ENCODE peak calls at places on chromosomes 12 and 14, in seven cellular contexts. One of them, this sample, is unnamed.

GRCh38 chr14:39755269-39755878 is 323.1 kb upstream of the FBXO33 start:
- DNase-seq in psoas muscle: no peak
- DNase-seq in ovary: no peak
- DNase-seq in astrocyte of the spinal cord: no peak
- DNase-seq in heart right ventricle: no peak
- DNase-seq in tibial artery: no peak
- DNase-seq in effector memory CD4-positive, alpha-beta T cell: no peak
- DNase-seq in this sample: no peak

GRCh38 chr12:79932393-79932792 is 2.5 kb downstream of the PPP1R12A start:
- DNase-seq in psoas muscle: no peak
- DNase-seq in ovary: no peak
- DNase-seq in astrocyte of the spinal cord: no peak
- DNase-seq in heart right ventricle: no peak
- DNase-seq in tibial artery: no peak
- DNase-seq in effector memory CD4-positive, alpha-beta T cell: no peak
- DNase-seq in this sample: no peak

GRCh38 chr12:75315518-75315917 is 14.6 kb downstream of the CAPS2 start:
- DNase-seq in psoas muscle: no peak
- DNase-seq in ovary: no peak
- DNase-seq in astrocyte of the spinal cord: peak; percentile 41
- DNase-seq in heart right ventricle: no peak
- DNase-seq in tibial artery: no peak
- DNase-seq in effector memory CD4-positive, alpha-beta T cell: no peak
- DNase-seq in this sample: no peak

GRCh38 chr12:125050868-125051267 is 14.4 kb upstream of the AACS start:
- DNase-seq in psoas muscle: no peak
- DNase-seq in ovary: no peak
- DNase-seq in astrocyte of the spinal cord: no peak
- DNase-seq in heart right ventricle: no peak
- DNase-seq in tibial artery: no peak
- DNase-seq in effector memory CD4-positive, alpha-beta T cell: no peak
- DNase-seq in this sample: no peak

GRCh38 chr12:105040476-105040875 is 43.8 kb downstream of the ALDH1L2 start:
- DNase-seq in psoas muscle: no peak
- DNase-seq in ovary: no peak
- DNase-seq in astrocyte of the spinal cord: no peak
- DNase-seq in heart right ventricle: no peak
- DNase-seq in tibial artery: no peak
- DNase-seq in effector memory CD4-positive, alpha-beta T cell: no peak
- DNase-seq in this sample: no peak

GRCh38 chr12:26976687-26977086 is 37.5 kb downstream of the TM7SF3 start:
- DNase-seq in psoas muscle: no peak
- DNase-seq in ovary: no peak
- DNase-seq in astrocyte of the spinal cord: no peak
- DNase-seq in heart right ventricle: no peak
- DNase-seq in tibial artery: no peak
- DNase-seq in effector memory CD4-positive, alpha-beta T cell: no peak
- DNase-seq in this sample: no peak

GRCh38 chr14:93729993-93730392 is 58.3 kb downstream of the PRIMA1 start:
- DNase-seq in psoas muscle: peak; percentile 26
- DNase-seq in ovary: no peak
- DNase-seq in astrocyte of the spinal cord: no peak
- DNase-seq in heart right ventricle: no peak
- DNase-seq in tibial artery: no peak
- DNase-seq in effector memory CD4-positive, alpha-beta T cell: no peak
- DNase-seq in this sample: no peak

GRCh38 chr12:125403145-125403789 is 338.0 kb downstream of the AACS start:
- DNase-seq in psoas muscle: no peak
- DNase-seq in ovary: no peak
- DNase-seq in astrocyte of the spinal cord: peak; percentile 18
- DNase-seq in heart right ventricle: no peak
- DNase-seq in tibial artery: no peak
- DNase-seq in effector memory CD4-positive, alpha-beta T cell: no peak
- DNase-seq in this sample: peak; percentile 64

GRCh38 chr12:67501362-67501761 is 147.2 kb upstream of the DYRK2 start:
- DNase-seq in psoas muscle: no peak
- DNase-seq in ovary: no peak
- DNase-seq in astrocyte of the spinal cord: no peak
- DNase-seq in heart right ventricle: no peak
- DNase-seq in tibial artery: no peak
- DNase-seq in effector memory CD4-positive, alpha-beta T cell: no peak
- DNase-seq in this sample: no peak

GRCh38 chr12:25744334-25744733 is 191.3 kb upstream of the LMNTD1 start:
- DNase-seq in psoas muscle: no peak
- DNase-seq in ovary: no peak
- DNase-seq in astrocyte of the spinal cord: no peak
- DNase-seq in heart right ventricle: no peak
- DNase-seq in tibial artery: no peak
- DNase-seq in effector memory CD4-positive, alpha-beta T cell: no peak
- DNase-seq in this sample: no peak

DNA sequence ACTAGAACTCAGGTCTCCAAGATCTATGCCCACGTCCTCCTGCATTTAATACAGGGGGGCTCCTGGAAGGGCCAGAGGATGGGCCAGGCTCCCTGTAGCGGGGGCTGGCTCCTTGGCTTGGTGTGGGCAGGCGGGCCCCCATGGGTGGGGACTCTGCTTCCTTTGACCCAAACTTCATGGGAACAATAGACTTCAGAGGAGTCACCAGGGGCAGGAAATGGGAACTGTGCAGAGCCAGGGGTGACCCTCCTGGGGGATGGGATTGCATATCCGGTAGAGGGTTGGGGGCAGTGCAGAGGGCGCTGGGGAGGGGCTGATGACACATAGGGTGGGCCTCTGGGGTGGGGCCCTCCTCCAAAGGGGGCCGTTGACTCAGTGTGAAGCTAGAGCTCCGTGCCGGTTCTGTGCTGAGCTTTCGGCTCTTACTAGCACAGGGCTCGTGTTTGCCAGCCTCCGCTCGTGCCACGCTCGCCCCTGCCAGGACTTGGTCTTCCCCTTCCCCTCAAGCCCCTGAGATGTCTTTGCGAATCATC is 4.6 kb downstream of the TEAD4 start:
- DNase-seq in psoas muscle: peak; percentile 57
- DNase-seq in ovary: no peak
- DNase-seq in astrocyte of the spinal cord: peak; percentile 32
- DNase-seq in heart right ventricle: peak; percentile 55
- DNase-seq in tibial artery: no peak
- DNase-seq in effector memory CD4-positive, alpha-beta T cell: no peak
- DNase-seq in this sample: peak; percentile 55
- H3K4me3 ChIP-seq in psoas muscle: peak overlapping the region; percentile 76
- H3K4me3 ChIP-seq in ovary: no peak overlapping the region
- H3K4me3 ChIP-seq in astrocyte of the spinal cord: peak overlapping the region; percentile 24
- H3K4me3 ChIP-seq in heart right ventricle: peak overlapping the region; percentile 39
- H3K4me3 ChIP-seq in tibial artery: no peak overlapping the region
- H3K4me3 ChIP-seq in effector memory CD4-positive, alpha-beta T cell: no peak overlapping the region
- H3K4me3 ChIP-seq in this sample: no peak overlapping the region

GRCh38 chr12:49945394-49946080 is 5.0 kb upstream of the AQP2 start:
- DNase-seq in psoas muscle: peak; percentile 86
- DNase-seq in ovary: peak; percentile 85
- DNase-seq in astrocyte of the spinal cord: peak; percentile 71
- DNase-seq in heart right ventricle: peak; percentile 87
- DNase-seq in tibial artery: peak; percentile 85
- DNase-seq in effector memory CD4-positive, alpha-beta T cell: peak; percentile 70
- DNase-seq in this sample: peak; percentile 76
- H3K4me3 ChIP-seq in psoas muscle: peak overlapping the region; percentile 52
- H3K4me3 ChIP-seq in ovary: no peak overlapping the region
- H3K4me3 ChIP-seq in astrocyte of the spinal cord: peak overlapping the region; percentile 18
- H3K4me3 ChIP-seq in heart right ventricle: peak overlapping the region; percentile 37
- H3K4me3 ChIP-seq in tibial artery: no peak overlapping the region
- H3K4me3 ChIP-seq in effector memory CD4-positive, alpha-beta T cell: no peak overlapping the region
- H3K4me3 ChIP-seq in this sample: no peak overlapping the region

GRCh38 chr14:53882684-53883083 is 73.9 kb downstream of the BMP4 start:
- DNase-seq in psoas muscle: no peak
- DNase-seq in ovary: no peak
- DNase-seq in astrocyte of the spinal cord: no peak
- DNase-seq in heart right ventricle: no peak
- DNase-seq in tibial artery: no peak
- DNase-seq in effector memory CD4-positive, alpha-beta T cell: no peak
- DNase-seq in this sample: peak; percentile 39

GRCh38 chr14:53880761-53881160 is 75.9 kb downstream of the BMP4 start:
- DNase-seq in psoas muscle: no peak
- DNase-seq in ovary: no peak
- DNase-seq in astrocyte of the spinal cord: no peak
- DNase-seq in heart right ventricle: no peak
- DNase-seq in tibial artery: no peak
- DNase-seq in effector memory CD4-positive, alpha-beta T cell: no peak
- DNase-seq in this sample: no peak

GRCh38 chr14:53879747-53880146 is 76.9 kb downstream of the BMP4 start:
- DNase-seq in psoas muscle: no peak
- DNase-seq in ovary: no peak
- DNase-seq in astrocyte of the spinal cord: no peak
- DNase-seq in heart right ventricle: no peak
- DNase-seq in tibial artery: no peak
- DNase-seq in effector memory CD4-positive, alpha-beta T cell: no peak
- DNase-seq in this sample: no peak

GRCh38 chr14:53881921-53882320 is 74.7 kb downstream of the BMP4 start:
- DNase-seq in psoas muscle: no peak
- DNase-seq in ovary: no peak
- DNase-seq in astrocyte of the spinal cord: no peak
- DNase-seq in heart right ventricle: no peak
- DNase-seq in tibial artery: no peak
- DNase-seq in effector memory CD4-positive, alpha-beta T cell: no peak
- DNase-seq in this sample: no peak

GRCh38 chr14:53881161-53881846 is 75.3 kb downstream of the BMP4 start:
- DNase-seq in psoas muscle: no peak
- DNase-seq in ovary: no peak
- DNase-seq in astrocyte of the spinal cord: peak; percentile 48
- DNase-seq in heart right ventricle: no peak
- DNase-seq in tibial artery: no peak
- DNase-seq in effector memory CD4-positive, alpha-beta T cell: no peak
- DNase-seq in this sample: peak; percentile 90
- H3K4me3 ChIP-seq in psoas muscle: no peak overlapping the region
- H3K4me3 ChIP-seq in ovary: no peak overlapping the region
- H3K4me3 ChIP-seq in astrocyte of the spinal cord: no peak overlapping the region
- H3K4me3 ChIP-seq in heart right ventricle: no peak overlapping the region
- H3K4me3 ChIP-seq in tibial artery: no peak overlapping the region
- H3K4me3 ChIP-seq in effector memory CD4-positive, alpha-beta T cell: no peak overlapping the region
- H3K4me3 ChIP-seq in this sample: peak overlapping the region; percentile 41

DNA sequence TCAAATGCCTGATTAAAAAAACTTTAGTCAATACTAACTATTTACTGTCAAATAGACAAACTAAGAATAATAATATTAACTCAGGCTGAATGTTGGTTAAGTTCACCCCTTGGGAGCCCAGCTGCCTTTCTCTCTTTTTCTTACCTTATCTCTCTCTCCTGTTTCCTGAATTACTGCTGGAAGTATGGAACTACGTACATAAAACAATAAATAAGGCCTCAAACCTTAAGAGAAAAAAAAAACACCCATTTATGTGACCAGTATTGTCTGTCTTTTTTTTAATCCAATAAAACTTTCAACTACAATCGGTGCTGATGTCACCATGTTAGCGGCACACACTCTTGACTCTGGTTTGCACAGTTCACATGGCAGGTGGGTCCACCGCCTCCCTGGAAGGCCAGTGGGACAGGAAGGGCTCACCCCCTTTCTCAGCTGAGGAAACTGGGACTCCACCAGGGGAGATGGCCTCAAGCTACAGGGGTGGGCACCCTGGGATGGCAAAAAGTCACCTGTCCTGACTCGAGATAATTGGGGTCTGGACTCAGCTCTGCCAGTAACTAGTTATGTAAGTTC is 21.3 kb downstream of the BCL11B start:
- DNase-seq in psoas muscle: no peak
- DNase-seq in ovary: no peak
- DNase-seq in astrocyte of the spinal cord: no peak
- DNase-seq in heart right ventricle: no peak
- DNase-seq in tibial artery: no peak
- DNase-seq in effector memory CD4-positive, alpha-beta T cell: no peak
- DNase-seq in this sample: no peak
- H3K4me3 ChIP-seq in psoas muscle: no peak overlapping the region
- H3K4me3 ChIP-seq in ovary: no peak overlapping the region
- H3K4me3 ChIP-seq in astrocyte of the spinal cord: no peak overlapping the region
- H3K4me3 ChIP-seq in heart right ventricle: no peak overlapping the region
- H3K4me3 ChIP-seq in tibial artery: no peak overlapping the region
- H3K4me3 ChIP-seq in effector memory CD4-positive, alpha-beta T cell: peak overlapping the region; percentile 29
- H3K4me3 ChIP-seq in this sample: no peak overlapping the region

DNA sequence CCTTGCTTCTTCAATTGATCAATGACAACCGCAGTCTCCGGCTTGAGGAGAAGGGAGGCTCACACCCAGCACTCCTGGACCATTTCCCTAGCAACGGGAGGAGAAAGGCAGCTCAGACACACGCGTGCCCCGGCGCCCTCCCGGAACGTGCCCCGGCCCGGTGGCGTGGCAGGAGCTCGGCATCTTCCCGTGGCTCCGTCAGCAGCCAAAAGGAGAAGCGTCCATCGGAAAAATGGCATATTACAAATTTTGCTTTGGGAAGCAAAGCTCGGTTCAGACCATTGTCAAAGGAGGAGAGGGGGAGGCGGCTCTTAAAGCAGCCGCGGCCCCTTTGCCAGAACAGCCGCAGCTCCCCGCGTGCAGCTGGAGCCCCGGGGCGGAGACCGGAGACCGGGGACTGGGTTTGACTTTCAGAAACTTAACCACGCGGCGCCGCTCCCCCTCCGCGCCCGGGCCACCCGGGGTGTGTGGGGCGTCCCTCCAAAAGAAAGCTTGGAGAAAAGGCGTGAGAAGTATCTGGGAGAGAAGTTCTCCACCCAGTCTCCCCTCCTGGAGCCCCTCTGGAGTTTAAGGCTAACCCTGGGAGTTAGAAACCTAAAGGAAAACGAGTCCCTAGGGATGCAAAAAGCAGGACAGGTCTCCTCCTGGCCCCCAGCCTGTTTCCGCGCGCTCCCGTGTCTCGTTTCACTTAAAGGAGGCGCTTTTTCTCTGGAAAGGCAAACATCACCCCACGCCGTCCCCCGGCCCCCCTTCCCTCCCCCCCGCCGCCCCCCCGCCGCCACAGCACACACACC is 532 bp downstream of the PPFIA2 start:
- DNase-seq in psoas muscle: peak; percentile 56
- DNase-seq in ovary: peak; percentile 33
- DNase-seq in astrocyte of the spinal cord: peak; percentile 41
- DNase-seq in heart right ventricle: peak; percentile 15
- DNase-seq in tibial artery: peak; percentile 69
- DNase-seq in effector memory CD4-positive, alpha-beta T cell: no peak
- DNase-seq in this sample: peak; percentile 74
- H3K4me3 ChIP-seq in psoas muscle: peak overlapping the region; percentile 66
- H3K4me3 ChIP-seq in ovary: peak overlapping the region; percentile 28
- H3K4me3 ChIP-seq in astrocyte of the spinal cord: peak overlapping the region; percentile 62
- H3K4me3 ChIP-seq in heart right ventricle: peak overlapping the region; percentile 62
- H3K4me3 ChIP-seq in tibial artery: peak overlapping the region; percentile 61
- H3K4me3 ChIP-seq in effector memory CD4-positive, alpha-beta T cell: peak overlapping the region; percentile 43
- H3K4me3 ChIP-seq in this sample: peak overlapping the region; percentile 76

DNA sequence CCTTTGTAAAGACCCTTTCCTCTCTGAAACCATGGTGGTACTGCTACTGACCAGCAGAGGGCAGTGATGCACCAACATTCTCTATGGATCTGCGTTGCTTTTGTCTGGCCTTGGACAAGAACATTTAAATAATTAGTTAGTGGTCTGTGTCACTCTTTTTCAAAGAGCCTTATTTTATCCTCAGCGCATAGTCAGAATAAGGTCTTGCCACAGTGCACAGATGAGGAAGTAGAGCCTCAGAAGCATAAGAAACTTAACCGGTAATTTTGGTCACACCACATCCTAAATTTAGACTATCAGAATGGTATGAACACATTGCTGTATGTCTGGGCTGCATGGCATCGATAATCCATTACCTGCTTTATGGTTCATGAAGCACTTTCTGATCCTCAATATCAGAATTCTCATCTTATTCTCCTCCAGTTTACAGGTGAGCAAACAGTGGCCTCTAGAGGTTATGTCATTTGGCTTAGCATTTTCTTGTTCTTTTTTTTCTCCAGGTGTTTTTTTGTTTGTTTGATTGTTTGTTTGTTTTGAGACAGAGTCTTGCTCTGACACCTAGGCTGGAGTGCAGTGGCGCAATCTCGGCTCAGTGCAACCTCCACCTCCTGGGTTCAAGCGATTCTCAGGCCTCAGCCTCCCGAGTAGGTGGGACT is 23.7 kb upstream of the IFT81 start:
- DNase-seq in psoas muscle: peak; percentile 69
- DNase-seq in ovary: peak; percentile 76
- DNase-seq in astrocyte of the spinal cord: peak; percentile 76
- DNase-seq in heart right ventricle: peak; percentile 34
- DNase-seq in tibial artery: peak; percentile 78
- DNase-seq in effector memory CD4-positive, alpha-beta T cell: peak; percentile 28
- DNase-seq in this sample: peak; percentile 89
- H3K4me3 ChIP-seq in psoas muscle: no peak overlapping the region
- H3K4me3 ChIP-seq in ovary: no peak overlapping the region
- H3K4me3 ChIP-seq in astrocyte of the spinal cord: no peak overlapping the region
- H3K4me3 ChIP-seq in heart right ventricle: no peak overlapping the region
- H3K4me3 ChIP-seq in tibial artery: no peak overlapping the region
- H3K4me3 ChIP-seq in effector memory CD4-positive, alpha-beta T cell: no peak overlapping the region
- H3K4me3 ChIP-seq in this sample: no peak overlapping the region